ENCODE peak calls at places on chromosomes 1 and 21, in six cellular contexts. V, F, A, I, T and O are unnamed samples.

GRCh38 chr1:109789771-109790170 is 26.0 kb upstream of the EPS8L3 start:
- DNase-seq in A (no peak), T (no peak), I (no peak), F (no peak), V (no peak), O (no peak)

GRCh38 chr21:28714795-28715464 is 277.7 kb downstream of the LTN1 start:
- DNase-seq in V (peak; percentile 70), A (no peak), T (no peak), I (no peak), F (peak; percentile 31), O (no peak)

GRCh38 chr1:114369930-114370329 is 141.1 kb downstream of the TRIM33 start:
- DNase-seq in F (no peak), T (no peak), A (no peak), V (peak; percentile 14), I (no peak), O (no peak)

GRCh38 chr21:32719085-32719484 is 8.7 kb downstream of the SYNJ1 start:
- DNase-seq in T (no peak), I (no peak), V (no peak), A (no peak), F (no peak), O (peak; percentile 0)

GRCh38 chr1:245788269-245788668 is 633.5 kb downstream of the KIF26B start:
- DNase-seq in I (no peak), F (no peak), A (no peak), V (peak; percentile 98), T (no peak), O (peak; percentile 5)

GRCh38 chr1:9942399-9942938 is 722 bp downstream of the LZIC start:
- DNase-seq in V (peak; percentile 84), A (peak; percentile 63), F (peak; percentile 33), T (peak; percentile 48), I (peak; percentile 14), O (peak; percentile 6)

GRCh38 chr1:24745711-24746582 is 700 bp downstream of the CLIC4 start:
- DNase-seq in V (peak; percentile 80), I (no peak), A (peak; percentile 44), T (no peak), F (peak; percentile 18), O (peak; percentile 21)

GRCh38 chr1:30420519-30421050 is 302.8 kb downstream of the MATN1 start:
- DNase-seq in T (no peak), A (no peak), I (no peak), V (no peak), F (no peak), O (no peak)

GRCh38 chr1:155884028-155884950 is 24.9 kb downstream of the SYT11 start:
- DNase-seq in T (no peak), F (no peak), V (no peak), I (no peak), A (no peak), O (no peak)

GRCh38 chr1:7621334-7622219 is 149.5 kb upstream of the VAMP3 start:
- DNase-seq in A (no peak), I (no peak), V (peak; percentile 26), T (no peak), F (no peak), O (no peak)